ENCODE peak calls at places on chromosomes 7 and 10, in four cellular contexts. V is HepG2, X is GM12878, P is K562. E is an unnamed sample.

GRCh38 chr10:94349327-94349726 is 13.4 kb downstream of the NOC3L start:
- DNase-seq in V (no peak), X (no peak), P (no peak), E (no peak)

GRCh38 chr10:99395750-99396445 is 34.5 kb downstream of the GOT1 start:
- DNase-seq in V (peak; percentile 89), X (no peak), P (no peak), E (no peak)

GRCh38 chr7:77855371-77856083 is 57.0 kb downstream of the PHTF2 start:
- DNase-seq in V (no peak), X (no peak), P (peak; percentile 51), E (no peak)

GRCh38 chr7:116706668-116707126 is 34.7 kb downstream of the MET start:
- DNase-seq in V (no peak), X (no peak), P (no peak), E (no peak)

GRCh38 chr10:98246911-98247820 is 20.8 kb downstream of the LOXL4 start:
- DNase-seq in V (no peak), X (no peak), P (no peak), E (no peak)

GRCh38 chr10:35369049-35369760 is 32.9 kb downstream of the CCNY start:
- DNase-seq in V (no peak), X (no peak), P (no peak), E (no peak)

GRCh38 chr7:157271991-157272324 is 64.8 kb upstream of the DNAJB6 start:
- DNase-seq in V (peak; percentile 86), X (no peak), P (no peak), E (no peak)

GRCh38 chr7:105387621-105388372 is 924 bp downstream of the SRPK2 start:
- DNase-seq in V (peak; percentile 28), X (no peak), P (peak; percentile 84), E (peak; percentile 75)

GRCh38 chr10:89664206-89664605 is 19.2 kb upstream of the PANK1 start:
- DNase-seq in V (no peak), X (no peak), P (no peak), E (no peak)

DNA sequence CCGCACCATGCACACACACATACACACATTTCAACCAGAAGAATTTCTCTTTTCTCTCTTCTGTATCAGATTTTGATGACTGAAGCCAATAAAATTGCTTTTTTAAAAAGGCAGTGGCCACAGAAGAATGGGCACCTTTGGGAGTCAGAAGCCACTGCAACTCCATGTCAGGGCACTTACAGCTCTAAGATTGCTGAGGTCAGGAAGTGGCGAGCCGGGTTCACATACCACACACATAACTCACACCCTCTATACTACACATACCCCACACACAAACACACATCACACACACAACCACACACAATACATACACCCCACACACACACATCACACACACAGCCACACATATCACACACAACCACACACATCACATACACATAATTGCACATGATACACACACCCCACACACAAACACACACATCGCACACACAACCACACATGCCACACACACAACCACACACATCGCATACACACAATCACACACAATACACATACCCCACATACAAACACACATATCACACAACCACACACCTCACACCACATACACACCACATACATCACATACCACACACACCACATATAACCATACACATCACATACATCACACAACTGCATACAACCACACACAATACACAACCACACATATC is 31.2 kb downstream of the GPRIN2 start:
- DNase-seq in V (no peak), X (no peak), P (no peak), E (no peak)
- TF ChIP-seq FOXK2 in V (no peak), X (no peak), P (peak; percentile 11), E (no peak)

DNA sequence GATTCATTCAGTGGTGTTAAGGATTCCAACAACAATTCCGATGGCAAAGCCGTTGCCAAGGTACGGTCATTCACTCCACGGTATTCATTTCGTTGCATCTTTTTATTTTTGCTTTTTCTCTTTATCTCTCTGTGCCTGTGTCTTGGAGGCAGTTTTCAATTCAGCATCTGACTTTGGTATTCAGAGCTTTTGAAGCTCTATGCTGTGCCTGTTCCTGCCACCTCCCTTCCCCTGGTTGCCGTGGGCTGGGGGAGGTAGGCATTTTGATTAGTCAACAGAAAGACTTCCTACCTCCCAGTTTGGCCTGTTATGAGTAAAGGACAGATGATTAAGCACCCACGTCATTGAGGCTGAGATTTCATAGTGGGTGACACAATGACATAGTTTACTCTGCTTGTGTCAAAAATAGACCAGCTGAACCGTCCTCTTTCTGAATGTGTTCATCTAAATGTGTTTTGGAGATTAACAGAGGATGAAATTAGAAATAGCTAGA is 149.5 kb downstream of the ARID5B start:
- DNase-seq in V (peak; percentile 70), X (peak; percentile 67), P (peak; percentile 29), E (no peak)
- TF ChIP-seq FOXK2 in V (no peak), X (no peak), P (no peak), E (no peak)

GRCh38 chr7:134454277-134454676 is 4.6 kb downstream of the AKR1B1 start:
- DNase-seq in V (no peak), X (no peak), P (no peak), E (no peak)
- TF ChIP-seq FOXK2 in V (no peak), X (no peak), P (no peak), E (no peak)

GRCh38 chr7:73521636-73522080 is 435 bp downstream of the BAZ1B start:
- DNase-seq in V (peak; percentile 13), X (no peak), P (peak; percentile 93), E (peak; percentile 69)
- TF ChIP-seq FOXK2 in V (no peak), X (no peak), P (no peak), E (no peak)

GRCh38 chr10:44009891-44010290 is 361.2 kb upstream of the ZNF32 start:
- DNase-seq in V (no peak), X (no peak), P (no peak), E (no peak)

GRCh38 chr10:44008270-44008916 is 359.7 kb upstream of the ZNF32 start:
- DNase-seq in V (no peak), X (peak; percentile 65), P (no peak), E (no peak)

GRCh38 chr10:44010873-44011602 is 362.4 kb upstream of the ZNF32 start:
- DNase-seq in V (no peak), X (peak; percentile 80), P (no peak), E (no peak)

GRCh38 chr10:44006826-44007225 is 358.1 kb upstream of the ZNF32 start:
- DNase-seq in V (no peak), X (no peak), P (no peak), E (no peak)

DNA sequence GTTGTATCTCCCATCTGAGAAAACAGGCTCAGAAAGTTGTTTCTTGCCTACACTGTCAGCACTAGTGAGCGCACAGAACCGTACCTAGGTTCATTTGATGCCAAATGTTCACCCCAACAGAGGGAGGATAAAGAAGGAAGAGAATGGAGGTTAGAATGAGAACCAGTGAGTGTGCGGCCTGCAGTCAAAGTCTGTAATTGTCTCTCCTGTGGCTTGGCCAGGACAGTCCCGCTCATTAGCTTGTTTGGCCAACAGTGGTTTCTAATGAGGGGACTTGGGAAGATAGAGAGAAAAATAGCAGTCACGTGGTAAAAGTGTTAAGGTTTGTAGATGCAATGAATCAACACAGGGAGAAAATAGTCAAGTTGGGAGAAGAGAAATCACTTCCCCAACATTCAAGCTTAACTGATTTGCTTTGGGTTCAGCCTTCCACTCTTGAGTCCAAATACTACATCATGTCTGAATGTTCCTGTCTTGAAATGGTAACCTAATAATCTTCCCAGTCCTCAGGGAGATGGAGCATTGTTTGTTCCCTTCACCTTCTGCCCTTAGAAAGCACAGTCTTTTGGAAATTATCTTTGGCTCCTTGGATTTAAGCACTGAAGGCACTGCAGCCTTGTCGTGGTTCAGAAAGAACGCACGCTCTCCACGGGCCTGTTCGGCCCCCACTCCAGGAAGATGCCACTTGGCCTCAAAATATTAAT is 360.4 kb upstream of the ZNF32 start:
- DNase-seq in V (no peak), X (peak; percentile 36), P (no peak), E (no peak)
- TF ChIP-seq FOXK2 in V (no peak), X (no peak), P (no peak), E (no peak)

DNA sequence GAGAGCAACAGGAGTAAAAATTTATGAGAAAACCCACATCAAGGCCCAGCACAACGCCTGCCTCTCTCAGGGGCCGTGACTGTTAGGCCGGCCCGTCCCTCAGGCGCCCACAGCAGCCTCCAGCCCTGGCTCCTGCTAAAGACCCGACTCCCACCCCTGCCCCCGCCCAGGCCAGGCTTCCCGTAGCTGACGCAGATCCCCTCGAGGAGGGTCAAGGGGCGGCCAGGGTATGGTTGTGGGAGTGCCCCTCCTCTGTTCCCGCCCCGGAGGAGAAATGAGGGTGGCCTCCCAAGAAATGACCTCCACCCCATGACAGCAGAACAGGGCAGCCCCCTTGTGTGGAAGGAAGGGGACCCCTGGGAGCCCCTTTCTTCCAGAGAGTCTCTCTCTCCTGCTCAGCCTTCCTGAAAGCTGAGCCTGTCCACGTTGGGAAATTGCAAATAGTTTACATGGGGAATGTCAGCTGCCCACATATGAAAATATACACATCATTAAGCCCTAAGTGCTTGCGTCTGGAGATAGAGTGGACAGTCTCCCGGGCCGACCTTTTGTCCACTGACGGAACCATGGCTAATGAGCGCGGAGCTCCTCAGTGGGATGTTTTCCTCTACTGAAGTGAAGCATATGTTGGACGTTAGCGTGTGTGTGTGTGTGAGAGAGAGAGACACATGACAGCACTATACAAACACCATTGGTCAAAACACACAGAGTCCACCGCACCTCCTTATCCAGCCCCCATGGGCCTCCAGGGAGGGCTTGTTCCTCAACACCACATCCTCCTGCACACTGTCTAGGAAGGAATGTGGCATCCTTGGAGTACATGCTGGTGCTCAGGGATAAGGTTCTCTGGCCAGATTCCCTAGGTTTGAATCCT is 128.5 kb downstream of the RGS10 start:
- DNase-seq in V (no peak), X (no peak), P (no peak), E (no peak)
- TF ChIP-seq FOXK2 in V (no peak), X (no peak), P (no peak), E (no peak)

DNA sequence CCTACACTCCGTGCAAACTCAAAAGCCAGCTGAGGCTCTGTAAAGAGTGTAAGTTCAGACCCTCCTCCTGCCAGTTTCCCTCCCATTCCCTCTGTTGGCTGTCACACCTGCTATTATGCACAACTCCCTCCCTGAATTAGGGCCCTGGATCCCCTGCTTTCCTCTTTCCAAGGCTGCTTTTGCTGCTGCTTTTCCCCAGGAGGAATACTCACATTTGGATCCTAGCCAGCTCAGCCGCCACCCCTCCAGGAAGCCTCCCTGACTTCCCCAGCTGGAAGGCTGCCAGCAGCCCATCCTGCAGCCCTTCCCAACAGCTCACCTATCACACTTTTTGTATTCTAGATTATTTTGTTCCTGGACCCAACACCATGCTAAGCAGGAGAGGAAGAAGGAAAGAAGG is 40.9 kb upstream of the WDR11 start:
- DNase-seq in V (no peak), X (no peak), P (no peak), E (no peak)
- TF ChIP-seq FOXK2 in V (no peak), X (no peak), P (no peak), E (no peak)

GRCh38 chr7:95690367-95690947 is 81.9 kb upstream of the DYNC1I1 start:
- DNase-seq in V (peak; percentile 47), X (peak; percentile 8), P (peak; percentile 40), E (peak; percentile 20)
- TF ChIP-seq FOXK2 in V (no peak), X (no peak), P (peak; percentile 43), E (no peak)

E was measured in HEK293T.